ENCODE peak calls at places on chromosomes 16 and 17, in seven cellular contexts. M is vagina, F is pancreas, V is right lobe of liver, H is tibial artery, I is HCT116, Z is uterus. D is an unnamed sample. For H3K36me3, the result is how much of the 10 kb centered on the place peaks cover.

GRCh38 chr16:87829123-87829980 is 40.0 kb downstream of the SLC7A5 start:
- DNase-seq in M (no peak), F (no peak), I (no peak), Z (no peak), V (no peak), H (no peak), D (no peak)

GRCh38 chr17:21392257-21392656 is 16.1 kb downstream of the KCNJ12 start:
- DNase-seq in H (no peak), V (no peak), Z (no peak), I (no peak), F (no peak), M (no peak), D (no peak)

GRCh38 chr17:38606646-38607611 is 1.2 kb upstream of the SRCIN1 start:
- DNase-seq in Z (no peak), M (no peak), I (no peak), H (no peak), F (peak), V (peak), D (no peak)

GRCh38 chr16:84043486-84044107 is 1.0 kb upstream of the SLC38A8 start:
- DNase-seq in V (no peak), M (no peak), H (no peak), I (no peak), Z (no peak), F (no peak), D (no peak)

GRCh38 chr16:88449267-88449561 is 3.9 kb upstream of the ZFPM1 start:
- DNase-seq in V (no peak), I (no peak), H (no peak), F (no peak), Z (no peak), M (no peak), D (no peak)

GRCh38 chr16:60452646-60453045 is 1583.6 kb downstream of the CDH8 start:
- DNase-seq in Z (no peak), V (no peak), M (no peak), F (no peak), H (no peak), I (no peak), D (no peak)

GRCh38 chr17:45229681-45230409 is 8.2 kb downstream of the FMNL1 start:
- DNase-seq in H (no peak), F (no peak), Z (no peak), I (no peak), V (no peak), M (no peak), D (no peak)

GRCh38 chr17:49294126-49294525 is 63.5 kb upstream of the PHOSPHO1 start:
- DNase-seq in I (no peak), F (no peak), H (no peak), M (no peak), Z (no peak), V (no peak), D (no peak)

GRCh38 chr16:11358531-11358930 is 13.3 kb downstream of the RMI2 start:
- DNase-seq in M (no peak), H (no peak), V (no peak), Z (no peak), I (no peak), F (no peak), D (no peak)

GRCh38 chr16:80254970-80255369 is 285.8 kb upstream of the DYNLRB2 start:
- DNase-seq in I (no peak), H (no peak), M (no peak), Z (no peak), V (no peak), F (no peak), D (no peak)

GRCh38 chr16:84361546-84361945 is 6.8 kb upstream of the ATP2C2 start:
- DNase-seq in M (no peak), Z (no peak), V (no peak), H (no peak), I (no peak), F (no peak), D (peak)

GRCh38 chr16:20918486-20919239 is 18.1 kb downstream of the LYRM1 start:
- DNase-seq in F (no peak), Z (peak), I (no peak), M (no peak), V (peak), H (no peak), D (no peak)

GRCh38 chr16:87821346-87822001 is 47.8 kb downstream of the SLC7A5 start:
- DNase-seq in F (no peak), H (no peak), M (no peak), V (no peak), Z (no peak), I (no peak), D (no peak)

GRCh38 chr17:16117149-16117548 is 98.2 kb downstream of the NCOR1 start:
- DNase-seq in H (no peak), M (no peak), V (no peak), F (no peak), Z (no peak), I (no peak), D (no peak)

GRCh38 chr16:80039777-80040176 is 439.2 kb upstream of the MAF start:
- DNase-seq in I (no peak), F (no peak), M (no peak), Z (no peak), V (no peak), H (no peak), D (no peak)

GRCh38 chr17:30475206-30475605 is 2.0 kb upstream of the GOSR1 start:
- DNase-seq in H (no peak), M (no peak), V (no peak), F (no peak), Z (no peak), I (no peak), D (no peak)

DNA sequence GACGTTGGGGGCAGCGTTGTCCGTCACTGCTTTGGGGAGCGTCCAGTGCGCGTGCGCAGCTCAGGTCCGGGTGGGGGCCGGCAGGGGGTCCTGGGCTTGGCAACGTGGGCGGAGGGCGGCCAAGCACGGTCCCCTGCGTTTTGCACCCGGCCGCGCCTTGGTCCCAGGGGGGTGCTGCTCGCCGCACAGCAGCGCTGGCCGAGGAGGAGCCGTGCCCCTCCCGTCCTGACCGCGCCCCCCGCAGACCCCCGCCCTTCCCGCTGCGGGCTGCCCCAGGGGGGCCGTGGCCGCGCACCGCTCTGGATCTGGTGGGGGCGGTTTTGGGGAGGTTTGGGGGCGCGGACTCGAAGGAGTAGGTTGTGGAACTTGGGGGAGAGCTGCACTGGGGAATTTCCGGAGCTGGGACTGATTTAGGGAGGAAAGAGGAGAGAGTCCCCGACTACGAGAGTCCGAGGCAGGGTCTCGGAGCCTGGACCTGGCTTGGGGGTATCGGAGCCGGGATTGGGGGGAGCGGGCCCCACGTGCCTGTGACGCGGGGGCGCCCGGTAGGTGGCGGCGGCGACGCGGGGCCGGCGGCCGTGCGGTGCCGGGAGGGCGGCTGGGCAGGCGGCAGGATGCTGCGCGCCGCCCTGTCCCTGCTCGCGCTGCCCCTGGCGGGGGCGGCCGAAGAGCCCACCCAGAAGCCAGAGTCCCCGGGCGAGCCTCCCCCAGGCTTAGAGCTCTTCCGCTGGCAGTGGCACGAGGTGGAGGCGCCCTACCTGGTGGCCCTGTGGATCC is at the start of gene SLC9A5:
- DNase-seq in F (peak), H (no peak), Z (peak), M (no peak), I (no peak), V (peak), D (no peak)
- TF ChIP-seq CTCF in F (no peak), H (peak), Z (peak), M (no peak), I (no peak), V (peak), D (peak)

GRCh38 chr16:89538286-89538685 is 22.2 kb upstream of the RPL13 start:
- DNase-seq in M (no peak), H (no peak), Z (no peak), I (no peak), F (no peak), V (no peak), D (no peak)
- H3K36me3 ChIP-seq in M (under half), H (under half), Z (under half), I (under half), F (under half), V (under half), D (under half)

DNA sequence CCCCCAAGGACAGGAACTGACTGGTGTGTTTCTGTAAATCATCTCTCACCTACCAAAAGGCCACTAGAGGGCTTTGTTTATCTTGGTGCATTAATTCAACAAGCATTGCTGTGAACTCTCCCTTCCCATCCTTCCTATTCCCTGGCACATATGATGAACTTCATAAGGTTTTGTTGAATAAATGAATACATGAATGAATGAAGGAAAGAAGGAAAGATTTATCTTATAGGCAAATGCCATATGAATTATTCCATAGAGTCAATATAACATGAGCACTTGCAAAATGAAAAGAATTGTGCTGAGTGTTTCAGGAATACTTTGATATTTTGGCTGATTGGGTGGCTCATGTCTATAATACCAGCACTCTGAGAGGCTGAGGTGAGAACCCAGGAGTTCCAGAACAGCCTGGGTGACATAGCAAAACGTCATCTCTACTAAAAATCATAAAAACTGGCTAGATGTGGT is 4.3 kb downstream of the SPDYE4 start:
- DNase-seq in H (no peak), M (no peak), I (peak), Z (no peak), F (no peak), V (no peak), D (no peak)
- TF ChIP-seq CTCF in H (peak), M (no peak), I (peak), Z (no peak), F (no peak), V (peak), D (peak)

GRCh38 chr17:40092581-40092980 is 7.8 kb downstream of the NR1D1 start:
- DNase-seq in F (no peak), I (no peak), H (no peak), Z (peak), V (no peak), M (no peak), D (no peak)
- H3K36me3 ChIP-seq in F (under half), I (under half), H (half or more), Z (under half), V (half or more), M (under half), D (under half)

DNA sequence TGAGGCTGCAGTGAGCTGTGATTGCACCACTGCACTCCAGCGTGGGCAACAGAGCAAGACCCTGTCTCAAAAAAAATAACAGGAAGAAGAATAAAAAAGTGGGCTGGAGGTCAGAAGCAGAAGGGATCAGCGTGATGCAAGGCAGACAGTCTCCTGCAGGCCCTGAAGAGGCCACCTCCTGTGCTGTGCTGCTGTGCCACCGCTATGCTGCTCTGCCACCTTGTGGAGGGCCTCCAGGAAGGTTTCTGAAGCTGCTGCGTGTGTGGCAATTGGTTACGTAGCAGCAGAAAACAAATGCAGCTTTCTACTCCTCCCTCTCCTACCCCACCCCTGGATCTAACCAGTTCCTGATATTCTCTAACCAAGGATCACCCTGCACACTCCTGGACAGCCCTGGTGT is 815.5 kb downstream of the KCNJ18 start:
- DNase-seq in Z (no peak), V (no peak), F (no peak), I (no peak), M (peak), H (no peak), D (no peak)
- TF ChIP-seq CTCF in Z (no peak), V (no peak), F (no peak), I (no peak), M (no peak), H (no peak), D (no peak)

DNA sequence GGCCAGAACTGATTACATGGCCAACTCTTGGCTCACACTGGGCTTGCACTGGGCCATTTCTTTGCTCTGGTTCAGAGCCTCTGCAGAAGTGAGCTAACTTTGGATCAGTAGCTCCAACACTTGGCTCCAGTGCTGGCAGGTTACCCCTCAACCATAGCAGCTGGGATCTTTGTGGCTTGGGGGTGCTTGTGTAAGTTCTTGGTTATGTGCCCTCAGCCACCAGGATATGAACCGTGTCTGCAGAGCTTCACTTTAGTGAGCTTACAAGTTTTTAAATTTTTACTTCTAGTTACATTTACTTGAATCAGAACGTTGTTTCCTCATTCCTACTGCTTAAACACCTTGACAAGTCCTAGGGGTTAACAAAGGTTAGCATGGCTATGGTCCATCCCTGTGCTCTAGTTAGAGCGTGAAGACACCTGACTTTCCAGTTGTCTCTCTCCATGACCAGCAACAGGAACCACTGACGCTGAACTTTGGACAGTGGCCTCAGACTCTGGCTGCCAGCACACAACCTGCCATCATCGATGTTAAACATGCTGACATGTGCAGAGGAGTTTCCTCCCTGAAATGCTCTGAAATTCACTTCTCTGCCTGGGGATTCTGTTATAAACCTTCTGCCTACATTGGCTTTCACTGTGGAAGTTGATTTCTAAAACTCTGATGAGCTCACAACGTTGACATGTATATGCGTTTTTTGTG is 4.1 kb downstream of the PDF start:
- DNase-seq in H (no peak), F (peak), V (peak), I (no peak), M (no peak), Z (no peak), D (no peak)
- H3K36me3 ChIP-seq in H (under half), F (under half), V (under half), I (half or more), M (under half), Z (under half), D (under half)

DNA sequence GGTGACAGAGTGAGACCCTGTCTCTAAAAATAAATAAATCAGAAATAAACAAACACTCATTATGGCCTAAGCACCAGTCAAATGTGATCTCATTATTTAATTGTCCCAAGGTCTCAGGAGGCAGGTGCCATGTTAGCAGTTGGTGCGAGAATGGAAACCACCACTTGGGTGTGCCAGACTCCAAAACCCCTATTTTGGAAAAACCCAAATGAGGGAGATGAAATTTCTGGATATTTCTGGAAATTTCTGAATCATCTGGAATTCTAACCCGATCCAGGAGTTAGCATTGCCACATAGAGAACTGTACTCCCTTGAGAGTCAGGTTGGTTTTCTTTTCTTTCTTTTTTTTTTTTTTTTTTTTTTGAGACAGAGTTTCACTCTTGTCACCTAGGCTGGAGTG is 264.0 kb downstream of the XYLT1 start:
- DNase-seq in F (no peak), H (no peak), I (no peak), M (no peak), V (no peak), Z (no peak), D (no peak)
- TF ChIP-seq CTCF in F (no peak), H (no peak), I (no peak), M (no peak), V (no peak), Z (no peak), D (no peak)

D was measured in kidney epithelial cell.